ENCODE peak calls at places on chromosome 20, in ten cellular contexts. One of them, this sample, is unnamed.

GRCh38 chr20:51372176-51372803 is 170.2 kb downstream of the NFATC2 start:
- DNase-seq in gastrocnemius medialis: peak; percentile 42
- DNase-seq in K562: peak; percentile 71
- DNase-seq in ovary: peak; percentile 70
- DNase-seq in CD8-positive, alpha-beta memory T cell: peak; percentile 41
- DNase-seq in uterus: peak; percentile 69
- DNase-seq in cardiac muscle cell: peak; percentile 78
- DNase-seq in OCI-LY7: peak; percentile 81
- DNase-seq in heart left ventricle: peak; percentile 73
- DNase-seq in CD4-positive, alpha-beta memory T cell: peak; percentile 45
- DNase-seq in this sample: peak; percentile 61

GRCh38 chr20:42024653-42025052 is 406.5 kb upstream of the CHD6 start:
- DNase-seq in gastrocnemius medialis: no peak
- DNase-seq in CD8-positive, alpha-beta memory T cell: no peak
- DNase-seq in ovary: no peak
- DNase-seq in OCI-LY7: no peak
- DNase-seq in cardiac muscle cell: no peak
- DNase-seq in uterus: no peak
- DNase-seq in CD4-positive, alpha-beta memory T cell: no peak
- DNase-seq in K562: no peak
- DNase-seq in heart left ventricle: peak; percentile 24
- DNase-seq in this sample: no peak

GRCh38 chr20:1509237-1509636 is 18.0 kb upstream of the SIRPB2 start:
- DNase-seq in K562: no peak
- DNase-seq in CD8-positive, alpha-beta memory T cell: no peak
- DNase-seq in OCI-LY7: peak; percentile 22
- DNase-seq in cardiac muscle cell: peak; percentile 35
- DNase-seq in ovary: no peak
- DNase-seq in CD4-positive, alpha-beta memory T cell: peak; percentile 28
- DNase-seq in gastrocnemius medialis: no peak
- DNase-seq in heart left ventricle: no peak
- DNase-seq in uterus: no peak
- DNase-seq in this sample: no peak

GRCh38 chr20:17859002-17859615 is 109.5 kb downstream of the SNX5 start:
- DNase-seq in ovary: no peak
- DNase-seq in OCI-LY7: peak; percentile 45
- DNase-seq in uterus: no peak
- DNase-seq in cardiac muscle cell: no peak
- DNase-seq in CD4-positive, alpha-beta memory T cell: no peak
- DNase-seq in heart left ventricle: no peak
- DNase-seq in gastrocnemius medialis: no peak
- DNase-seq in CD8-positive, alpha-beta memory T cell: no peak
- DNase-seq in K562: no peak
- DNase-seq in this sample: peak; percentile 58

GRCh38 chr20:6708010-6708409 is 59.5 kb upstream of the BMP2 start:
- DNase-seq in ovary: no peak
- DNase-seq in uterus: no peak
- DNase-seq in K562: no peak
- DNase-seq in OCI-LY7: no peak
- DNase-seq in CD8-positive, alpha-beta memory T cell: no peak
- DNase-seq in cardiac muscle cell: peak; percentile 68
- DNase-seq in CD4-positive, alpha-beta memory T cell: no peak
- DNase-seq in heart left ventricle: peak; percentile 73
- DNase-seq in gastrocnemius medialis: peak; percentile 11
- DNase-seq in this sample: peak; percentile 69

GRCh38 chr20:1671891-1672669 is 14.5 kb upstream of the SIRPG start:
- DNase-seq in CD8-positive, alpha-beta memory T cell: no peak
- DNase-seq in CD4-positive, alpha-beta memory T cell: no peak
- DNase-seq in cardiac muscle cell: no peak
- DNase-seq in K562: no peak
- DNase-seq in gastrocnemius medialis: no peak
- DNase-seq in ovary: no peak
- DNase-seq in OCI-LY7: no peak
- DNase-seq in heart left ventricle: no peak
- DNase-seq in uterus: no peak
- DNase-seq in this sample: no peak

GRCh38 chr20:63736893-63737689 is 627 bp downstream of the LIME1 start:
- DNase-seq in gastrocnemius medialis: no peak
- DNase-seq in CD4-positive, alpha-beta memory T cell: peak; percentile 66
- DNase-seq in heart left ventricle: no peak
- DNase-seq in OCI-LY7: peak; percentile 63
- DNase-seq in CD8-positive, alpha-beta memory T cell: peak; percentile 61
- DNase-seq in K562: no peak
- DNase-seq in cardiac muscle cell: no peak
- DNase-seq in uterus: peak; percentile 18
- DNase-seq in ovary: peak; percentile 45
- DNase-seq in this sample: no peak

GRCh38 chr20:51481311-51481997 is 61.1 kb downstream of the NFATC2 start:
- DNase-seq in gastrocnemius medialis: no peak
- DNase-seq in CD8-positive, alpha-beta memory T cell: peak; percentile 40
- DNase-seq in CD4-positive, alpha-beta memory T cell: peak; percentile 35
- DNase-seq in uterus: no peak
- DNase-seq in cardiac muscle cell: no peak
- DNase-seq in OCI-LY7: peak; percentile 54
- DNase-seq in heart left ventricle: no peak
- DNase-seq in ovary: no peak
- DNase-seq in K562: no peak
- DNase-seq in this sample: no peak

GRCh38 chr20:19932170-19932667 is 84.9 kb upstream of the NAA20 start:
- DNase-seq in K562: no peak
- DNase-seq in ovary: no peak
- DNase-seq in gastrocnemius medialis: peak; percentile 29
- DNase-seq in cardiac muscle cell: peak; percentile 96
- DNase-seq in heart left ventricle: peak; percentile 75
- DNase-seq in CD4-positive, alpha-beta memory T cell: no peak
- DNase-seq in OCI-LY7: no peak
- DNase-seq in CD8-positive, alpha-beta memory T cell: no peak
- DNase-seq in uterus: peak; percentile 80
- DNase-seq in this sample: no peak

GRCh38 chr20:19928379-19929360 is 88.5 kb upstream of the NAA20 start:
- DNase-seq in gastrocnemius medialis: no peak
- DNase-seq in OCI-LY7: no peak
- DNase-seq in ovary: no peak
- DNase-seq in K562: no peak
- DNase-seq in CD4-positive, alpha-beta memory T cell: no peak
- DNase-seq in heart left ventricle: no peak
- DNase-seq in cardiac muscle cell: no peak
- DNase-seq in CD8-positive, alpha-beta memory T cell: no peak
- DNase-seq in uterus: no peak
- DNase-seq in this sample: peak; percentile 69

GRCh38 chr20:19930461-19930860 is 86.7 kb upstream of the NAA20 start:
- DNase-seq in CD4-positive, alpha-beta memory T cell: no peak
- DNase-seq in OCI-LY7: no peak
- DNase-seq in heart left ventricle: no peak
- DNase-seq in CD8-positive, alpha-beta memory T cell: no peak
- DNase-seq in K562: no peak
- DNase-seq in uterus: no peak
- DNase-seq in ovary: no peak
- DNase-seq in cardiac muscle cell: no peak
- DNase-seq in gastrocnemius medialis: no peak
- DNase-seq in this sample: no peak

GRCh38 chr20:19926581-19926980 is 90.6 kb upstream of the NAA20 start:
- DNase-seq in OCI-LY7: no peak
- DNase-seq in CD4-positive, alpha-beta memory T cell: no peak
- DNase-seq in gastrocnemius medialis: no peak
- DNase-seq in cardiac muscle cell: peak; percentile 61
- DNase-seq in CD8-positive, alpha-beta memory T cell: no peak
- DNase-seq in ovary: no peak
- DNase-seq in K562: no peak
- DNase-seq in heart left ventricle: no peak
- DNase-seq in uterus: no peak
- DNase-seq in this sample: no peak

DNA sequence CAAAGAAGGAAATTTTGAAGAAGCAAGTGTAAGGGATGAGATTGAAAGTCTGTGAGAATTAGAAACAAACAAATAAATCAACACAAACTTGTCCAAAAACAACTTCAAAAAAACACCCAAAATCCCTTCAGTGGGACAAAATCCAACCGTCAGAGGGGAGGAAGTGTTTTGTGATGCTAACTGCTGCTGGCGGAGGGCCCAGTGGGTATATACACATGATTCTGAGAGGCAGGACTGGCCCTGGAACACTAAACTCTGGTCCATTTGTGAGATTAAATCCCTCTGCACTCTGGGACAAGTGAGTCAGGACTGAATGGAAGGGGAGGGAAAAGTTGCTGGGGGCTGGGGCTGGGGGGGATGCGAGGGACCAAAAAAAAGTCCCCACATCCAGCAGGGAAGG is 87.4 kb upstream of the NAA20 start:
- DNase-seq in cardiac muscle cell: peak; percentile 37
- DNase-seq in gastrocnemius medialis: no peak
- DNase-seq in K562: no peak
- DNase-seq in CD4-positive, alpha-beta memory T cell: no peak
- DNase-seq in ovary: no peak
- DNase-seq in OCI-LY7: no peak
- DNase-seq in CD8-positive, alpha-beta memory T cell: no peak
- DNase-seq in uterus: peak; percentile 59
- DNase-seq in heart left ventricle: no peak
- DNase-seq in this sample: no peak
- H3K4me1 ChIP-seq in cardiac muscle cell: peaks cover 28% of the 10 kb centered on the region
- H3K4me1 ChIP-seq in gastrocnemius medialis: peaks cover 32% of the 10 kb centered on the region
- H3K4me1 ChIP-seq in K562: no peaks in the 10 kb centered on the region
- H3K4me1 ChIP-seq in CD4-positive, alpha-beta memory T cell: no peaks in the 10 kb centered on the region
- H3K4me1 ChIP-seq in ovary: peaks cover 17% of the 10 kb centered on the region
- H3K4me1 ChIP-seq in OCI-LY7: no peaks in the 10 kb centered on the region
- H3K4me1 ChIP-seq in CD8-positive, alpha-beta memory T cell: no peaks in the 10 kb centered on the region
- H3K4me1 ChIP-seq in uterus: peaks cover 10% of the 10 kb centered on the region
- H3K4me1 ChIP-seq in heart left ventricle: peaks cover 11% of the 10 kb centered on the region
- H3K4me1 ChIP-seq in this sample: peaks cover 11% of the 10 kb centered on the region

GRCh38 chr20:48236485-48237055 is 451.3 kb upstream of the SULF2 start:
- DNase-seq in cardiac muscle cell: no peak
- DNase-seq in K562: no peak
- DNase-seq in uterus: peak; percentile 77
- DNase-seq in OCI-LY7: no peak
- DNase-seq in gastrocnemius medialis: no peak
- DNase-seq in CD4-positive, alpha-beta memory T cell: no peak
- DNase-seq in CD8-positive, alpha-beta memory T cell: no peak
- DNase-seq in heart left ventricle: no peak
- DNase-seq in ovary: no peak
- DNase-seq in this sample: no peak
- H3K4me1 ChIP-seq in cardiac muscle cell: no peaks in the 10 kb centered on the region
- H3K4me1 ChIP-seq in K562: no peaks in the 10 kb centered on the region
- H3K4me1 ChIP-seq in uterus: peaks cover 12% of the 10 kb centered on the region
- H3K4me1 ChIP-seq in OCI-LY7: no peaks in the 10 kb centered on the region
- H3K4me1 ChIP-seq in gastrocnemius medialis: no peaks in the 10 kb centered on the region
- H3K4me1 ChIP-seq in CD4-positive, alpha-beta memory T cell: no peaks in the 10 kb centered on the region
- H3K4me1 ChIP-seq in CD8-positive, alpha-beta memory T cell: no peaks in the 10 kb centered on the region
- H3K4me1 ChIP-seq in heart left ventricle: no peaks in the 10 kb centered on the region
- H3K4me1 ChIP-seq in ovary: peaks cover 2% of the 10 kb centered on the region
- H3K4me1 ChIP-seq in this sample: no peaks in the 10 kb centered on the region

GRCh38 chr20:45341579-45341938 is 6.7 kb downstream of the SDC4 start:
- DNase-seq in CD4-positive, alpha-beta memory T cell: no peak
- DNase-seq in cardiac muscle cell: no peak
- DNase-seq in K562: no peak
- DNase-seq in OCI-LY7: no peak
- DNase-seq in gastrocnemius medialis: no peak
- DNase-seq in CD8-positive, alpha-beta memory T cell: no peak
- DNase-seq in heart left ventricle: no peak
- DNase-seq in uterus: no peak
- DNase-seq in ovary: no peak
- DNase-seq in this sample: peak; percentile 54

GRCh38 chr20:45343867-45344721 is 4.1 kb downstream of the SDC4 start:
- DNase-seq in uterus: peak; percentile 83
- DNase-seq in cardiac muscle cell: peak; percentile 91
- DNase-seq in gastrocnemius medialis: peak; percentile 64
- DNase-seq in heart left ventricle: peak; percentile 42
- DNase-seq in CD4-positive, alpha-beta memory T cell: no peak
- DNase-seq in CD8-positive, alpha-beta memory T cell: no peak
- DNase-seq in K562: peak; percentile 35
- DNase-seq in ovary: no peak
- DNase-seq in OCI-LY7: no peak
- DNase-seq in this sample: peak; percentile 71

GRCh38 chr20:45343445-45343866 is 4.8 kb downstream of the SDC4 start:
- DNase-seq in gastrocnemius medialis: no peak
- DNase-seq in K562: peak; percentile 52
- DNase-seq in OCI-LY7: no peak
- DNase-seq in cardiac muscle cell: no peak
- DNase-seq in uterus: no peak
- DNase-seq in ovary: no peak
- DNase-seq in CD8-positive, alpha-beta memory T cell: no peak
- DNase-seq in CD4-positive, alpha-beta memory T cell: no peak
- DNase-seq in heart left ventricle: no peak
- DNase-seq in this sample: peak; percentile 82

GRCh38 chr20:45341939-45342862 is 6.0 kb downstream of the SDC4 start:
- DNase-seq in OCI-LY7: no peak
- DNase-seq in CD4-positive, alpha-beta memory T cell: no peak
- DNase-seq in uterus: peak; percentile 64
- DNase-seq in K562: peak; percentile 58
- DNase-seq in cardiac muscle cell: peak; percentile 70
- DNase-seq in ovary: peak; percentile 48
- DNase-seq in CD8-positive, alpha-beta memory T cell: no peak
- DNase-seq in gastrocnemius medialis: peak; percentile 89
- DNase-seq in heart left ventricle: peak; percentile 88
- DNase-seq in this sample: peak; percentile 92

GRCh38 chr20:45342863-45343444 is 5.3 kb downstream of the SDC4 start:
- DNase-seq in uterus: no peak
- DNase-seq in heart left ventricle: no peak
- DNase-seq in CD4-positive, alpha-beta memory T cell: no peak
- DNase-seq in gastrocnemius medialis: no peak
- DNase-seq in CD8-positive, alpha-beta memory T cell: no peak
- DNase-seq in K562: no peak
- DNase-seq in cardiac muscle cell: no peak
- DNase-seq in OCI-LY7: no peak
- DNase-seq in ovary: no peak
- DNase-seq in this sample: no peak
- H3K4me1 ChIP-seq in uterus: peaks cover 14% of the 10 kb centered on the region
- H3K4me1 ChIP-seq in heart left ventricle: peaks cover 8% of the 10 kb centered on the region
- H3K4me1 ChIP-seq in CD4-positive, alpha-beta memory T cell: peaks cover 25% of the 10 kb centered on the region
- H3K4me1 ChIP-seq in gastrocnemius medialis: peaks cover 71% of the 10 kb centered on the region
- H3K4me1 ChIP-seq in CD8-positive, alpha-beta memory T cell: peaks cover 8% of the 10 kb centered on the region
- H3K4me1 ChIP-seq in K562: peaks cover 84% of the 10 kb centered on the region
- H3K4me1 ChIP-seq in cardiac muscle cell: peaks cover 82% of the 10 kb centered on the region
- H3K4me1 ChIP-seq in OCI-LY7: peaks cover 37% of the 10 kb centered on the region
- H3K4me1 ChIP-seq in ovary: peaks cover 26% of the 10 kb centered on the region
- H3K4me1 ChIP-seq in this sample: peaks cover 60% of the 10 kb centered on the region

GRCh38 chr20:32207211-32207625 is 325 bp downstream of the PLAGL2 start:
- DNase-seq in uterus: no peak
- DNase-seq in heart left ventricle: no peak
- DNase-seq in CD8-positive, alpha-beta memory T cell: peak; percentile 12
- DNase-seq in CD4-positive, alpha-beta memory T cell: peak; percentile 13
- DNase-seq in ovary: peak; percentile 42
- DNase-seq in gastrocnemius medialis: no peak
- DNase-seq in cardiac muscle cell: no peak
- DNase-seq in OCI-LY7: peak; percentile 41
- DNase-seq in K562: no peak
- DNase-seq in this sample: no peak

GRCh38 chr20:32206383-32207210 is 946 bp downstream of the PLAGL2 start:
- DNase-seq in cardiac muscle cell: no peak
- DNase-seq in heart left ventricle: no peak
- DNase-seq in gastrocnemius medialis: no peak
- DNase-seq in CD4-positive, alpha-beta memory T cell: no peak
- DNase-seq in CD8-positive, alpha-beta memory T cell: no peak
- DNase-seq in K562: no peak
- DNase-seq in ovary: no peak
- DNase-seq in uterus: no peak
- DNase-seq in OCI-LY7: peak; percentile 31
- DNase-seq in this sample: no peak

GRCh38 chr20:32203556-32204484 is 3.7 kb downstream of the PLAGL2 start:
- DNase-seq in heart left ventricle: no peak
- DNase-seq in uterus: peak; percentile 73
- DNase-seq in CD8-positive, alpha-beta memory T cell: no peak
- DNase-seq in K562: no peak
- DNase-seq in ovary: no peak
- DNase-seq in cardiac muscle cell: peak; percentile 52
- DNase-seq in gastrocnemius medialis: peak; percentile 40
- DNase-seq in CD4-positive, alpha-beta memory T cell: no peak
- DNase-seq in OCI-LY7: no peak
- DNase-seq in this sample: no peak

GRCh38 chr20:32205502-32206382 is 1.8 kb downstream of the PLAGL2 start:
- DNase-seq in gastrocnemius medialis: no peak
- DNase-seq in CD8-positive, alpha-beta memory T cell: no peak
- DNase-seq in CD4-positive, alpha-beta memory T cell: no peak
- DNase-seq in OCI-LY7: peak; percentile 49
- DNase-seq in K562: no peak
- DNase-seq in heart left ventricle: no peak
- DNase-seq in ovary: no peak
- DNase-seq in cardiac muscle cell: peak; percentile 35
- DNase-seq in uterus: no peak
- DNase-seq in this sample: no peak

DNA sequence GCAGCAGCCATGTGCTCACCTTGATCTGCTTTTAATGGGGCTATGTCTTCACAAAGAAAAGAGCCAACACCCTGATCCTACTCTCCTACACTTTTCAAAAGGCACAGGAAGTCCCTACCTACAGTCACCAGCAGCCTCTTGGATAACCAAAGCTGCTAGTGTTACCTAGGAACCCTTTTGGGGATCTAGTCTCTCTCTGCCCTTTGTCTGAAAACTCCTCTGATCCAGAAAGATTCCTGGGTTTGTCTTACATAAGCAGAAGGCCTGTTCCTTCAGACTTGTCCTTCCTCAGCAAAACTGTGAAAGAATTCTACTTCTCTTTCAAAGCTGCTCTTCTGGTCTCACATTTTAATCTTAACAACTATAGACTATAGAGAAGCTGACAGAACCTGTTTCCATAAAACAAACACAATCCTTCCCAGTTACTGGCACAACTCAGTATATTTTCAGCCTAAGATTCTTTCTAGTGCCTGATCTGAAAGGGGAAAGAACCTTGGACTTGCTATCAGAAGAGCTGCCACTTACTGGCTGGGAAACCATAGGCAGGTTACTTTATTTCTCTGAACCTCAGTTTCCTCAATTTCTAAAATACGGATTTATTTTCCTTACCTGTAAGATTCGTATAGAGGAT is 2.9 kb downstream of the PLAGL2 start:
- DNase-seq in cardiac muscle cell: no peak
- DNase-seq in gastrocnemius medialis: no peak
- DNase-seq in ovary: no peak
- DNase-seq in CD4-positive, alpha-beta memory T cell: no peak
- DNase-seq in OCI-LY7: no peak
- DNase-seq in K562: no peak
- DNase-seq in CD8-positive, alpha-beta memory T cell: no peak
- DNase-seq in heart left ventricle: no peak
- DNase-seq in uterus: no peak
- DNase-seq in this sample: no peak
- H3K4me1 ChIP-seq in cardiac muscle cell: peaks cover 46% of the 10 kb centered on the region
- H3K4me1 ChIP-seq in gastrocnemius medialis: peaks cover 72% of the 10 kb centered on the region
- H3K4me1 ChIP-seq in ovary: peaks cover 12% of the 10 kb centered on the region
- H3K4me1 ChIP-seq in CD4-positive, alpha-beta memory T cell: peaks cover 65% of the 10 kb centered on the region
- H3K4me1 ChIP-seq in OCI-LY7: peaks cover 41% of the 10 kb centered on the region
- H3K4me1 ChIP-seq in K562: peaks cover 39% of the 10 kb centered on the region
- H3K4me1 ChIP-seq in CD8-positive, alpha-beta memory T cell: peaks cover 58% of the 10 kb centered on the region
- H3K4me1 ChIP-seq in heart left ventricle: peaks cover 10% of the 10 kb centered on the region
- H3K4me1 ChIP-seq in uterus: peaks cover 4% of the 10 kb centered on the region
- H3K4me1 ChIP-seq in this sample: peaks cover 38% of the 10 kb centered on the region

This sample was measured in pancreas.